ENCODE peak calls at places on chromosomes 3 and 15, in eight cellular contexts. One of them, this sample, is unnamed.

GRCh38 chr15:88450125-88450798 is 16.9 kb downstream of the MRPL46 start:
- DNase-seq in Ammon's horn: peak
- DNase-seq in pulmonary artery endothelial cell: no peak
- DNase-seq in T follicular helper cell: peak
- DNase-seq in GM06990: peak
- DNase-seq in Peyer's patch: no peak
- DNase-seq in stimulated activated CD4-positive, alpha-beta T cell treated with anti-CD3 and anti-CD28 coated beads, TNF-alpha, amount 100 ng/mL, for 4 hours: peak
- DNase-seq in activated T-helper 1 cell treated with anti-CD3 and anti-CD28 coated beads, Interleukin-12 subunit alpha, Interleukin-12 subunit beta, Interleukin-2, Interleukin-4 antibody, amounts not matched to agents 30 ng/mL and 10 ng/mL and 1 ng/mL, durations not matched to agents 14 hours and 24 hours and 36 hours: peak
- DNase-seq in this sample: peak

GRCh38 chr3:46427929-46428833 is 21.1 kb downstream of the CCRL2 start:
- DNase-seq in Peyer's patch: no peak
- DNase-seq in pulmonary artery endothelial cell: no peak
- DNase-seq in GM06990: no peak
- DNase-seq in stimulated activated CD4-positive, alpha-beta T cell treated with anti-CD3 and anti-CD28 coated beads, TNF-alpha, amount 100 ng/mL, for 4 hours: no peak
- DNase-seq in activated T-helper 1 cell treated with anti-CD3 and anti-CD28 coated beads, Interleukin-12 subunit alpha, Interleukin-12 subunit beta, Interleukin-2, Interleukin-4 antibody, amounts not matched to agents 30 ng/mL and 10 ng/mL and 1 ng/mL, durations not matched to agents 14 hours and 24 hours and 36 hours: no peak
- DNase-seq in Ammon's horn: no peak
- DNase-seq in T follicular helper cell: no peak
- DNase-seq in this sample: no peak

GRCh38 chr15:92908369-92909057 is 8.4 kb downstream of the CHD2 start:
- DNase-seq in GM06990: no peak
- DNase-seq in T follicular helper cell: no peak
- DNase-seq in stimulated activated CD4-positive, alpha-beta T cell treated with anti-CD3 and anti-CD28 coated beads, TNF-alpha, amount 100 ng/mL, for 4 hours: no peak
- DNase-seq in activated T-helper 1 cell treated with anti-CD3 and anti-CD28 coated beads, Interleukin-12 subunit alpha, Interleukin-12 subunit beta, Interleukin-2, Interleukin-4 antibody, amounts not matched to agents 30 ng/mL and 10 ng/mL and 1 ng/mL, durations not matched to agents 14 hours and 24 hours and 36 hours: no peak
- DNase-seq in Peyer's patch: no peak
- DNase-seq in Ammon's horn: no peak
- DNase-seq in pulmonary artery endothelial cell: no peak
- DNase-seq in this sample: no peak

GRCh38 chr15:77107531-77108355 is 36.8 kb upstream of the TSPAN3 start:
- DNase-seq in Peyer's patch: peak
- DNase-seq in stimulated activated CD4-positive, alpha-beta T cell treated with anti-CD3 and anti-CD28 coated beads, TNF-alpha, amount 100 ng/mL, for 4 hours: no peak
- DNase-seq in T follicular helper cell: peak
- DNase-seq in pulmonary artery endothelial cell: no peak
- DNase-seq in GM06990: no peak
- DNase-seq in Ammon's horn: peak
- DNase-seq in activated T-helper 1 cell treated with anti-CD3 and anti-CD28 coated beads, Interleukin-12 subunit alpha, Interleukin-12 subunit beta, Interleukin-2, Interleukin-4 antibody, amounts not matched to agents 30 ng/mL and 10 ng/mL and 1 ng/mL, durations not matched to agents 14 hours and 24 hours and 36 hours: peak
- DNase-seq in this sample: peak

GRCh38 chr3:130377960-130378676 is 32.6 kb downstream of the COL6A5 start:
- DNase-seq in pulmonary artery endothelial cell: no peak
- DNase-seq in GM06990: no peak
- DNase-seq in Ammon's horn: no peak
- DNase-seq in activated T-helper 1 cell treated with anti-CD3 and anti-CD28 coated beads, Interleukin-12 subunit alpha, Interleukin-12 subunit beta, Interleukin-2, Interleukin-4 antibody, amounts not matched to agents 30 ng/mL and 10 ng/mL and 1 ng/mL, durations not matched to agents 14 hours and 24 hours and 36 hours: no peak
- DNase-seq in T follicular helper cell: no peak
- DNase-seq in stimulated activated CD4-positive, alpha-beta T cell treated with anti-CD3 and anti-CD28 coated beads, TNF-alpha, amount 100 ng/mL, for 4 hours: no peak
- DNase-seq in Peyer's patch: no peak
- DNase-seq in this sample: no peak

GRCh38 chr15:29516929-29517328 is 247.3 kb upstream of the NSMCE3 start:
- DNase-seq in Ammon's horn: no peak
- DNase-seq in Peyer's patch: no peak
- DNase-seq in stimulated activated CD4-positive, alpha-beta T cell treated with anti-CD3 and anti-CD28 coated beads, TNF-alpha, amount 100 ng/mL, for 4 hours: no peak
- DNase-seq in pulmonary artery endothelial cell: no peak
- DNase-seq in T follicular helper cell: no peak
- DNase-seq in GM06990: no peak
- DNase-seq in activated T-helper 1 cell treated with anti-CD3 and anti-CD28 coated beads, Interleukin-12 subunit alpha, Interleukin-12 subunit beta, Interleukin-2, Interleukin-4 antibody, amounts not matched to agents 30 ng/mL and 10 ng/mL and 1 ng/mL, durations not matched to agents 14 hours and 24 hours and 36 hours: no peak
- DNase-seq in this sample: no peak

GRCh38 chr3:160564949-160565441 is 376 bp downstream of the KPNA4 start:
- DNase-seq in Ammon's horn: no peak
- DNase-seq in stimulated activated CD4-positive, alpha-beta T cell treated with anti-CD3 and anti-CD28 coated beads, TNF-alpha, amount 100 ng/mL, for 4 hours: no peak
- DNase-seq in activated T-helper 1 cell treated with anti-CD3 and anti-CD28 coated beads, Interleukin-12 subunit alpha, Interleukin-12 subunit beta, Interleukin-2, Interleukin-4 antibody, amounts not matched to agents 30 ng/mL and 10 ng/mL and 1 ng/mL, durations not matched to agents 14 hours and 24 hours and 36 hours: peak
- DNase-seq in Peyer's patch: peak
- DNase-seq in T follicular helper cell: peak
- DNase-seq in GM06990: no peak
- DNase-seq in pulmonary artery endothelial cell: no peak
- DNase-seq in this sample: no peak

GRCh38 chr3:73086071-73086494 is 24.6 kb downstream of the EBLN2 start:
- DNase-seq in pulmonary artery endothelial cell: no peak
- DNase-seq in GM06990: no peak
- DNase-seq in Peyer's patch: peak
- DNase-seq in activated T-helper 1 cell treated with anti-CD3 and anti-CD28 coated beads, Interleukin-12 subunit alpha, Interleukin-12 subunit beta, Interleukin-2, Interleukin-4 antibody, amounts not matched to agents 30 ng/mL and 10 ng/mL and 1 ng/mL, durations not matched to agents 14 hours and 24 hours and 36 hours: peak
- DNase-seq in T follicular helper cell: peak
- DNase-seq in stimulated activated CD4-positive, alpha-beta T cell treated with anti-CD3 and anti-CD28 coated beads, TNF-alpha, amount 100 ng/mL, for 4 hours: peak
- DNase-seq in Ammon's horn: peak
- DNase-seq in this sample: no peak

GRCh38 chr15:65532738-65533051 is 2.4 kb downstream of the HACD3 start:
- DNase-seq in GM06990: no peak
- DNase-seq in activated T-helper 1 cell treated with anti-CD3 and anti-CD28 coated beads, Interleukin-12 subunit alpha, Interleukin-12 subunit beta, Interleukin-2, Interleukin-4 antibody, amounts not matched to agents 30 ng/mL and 10 ng/mL and 1 ng/mL, durations not matched to agents 14 hours and 24 hours and 36 hours: no peak
- DNase-seq in stimulated activated CD4-positive, alpha-beta T cell treated with anti-CD3 and anti-CD28 coated beads, TNF-alpha, amount 100 ng/mL, for 4 hours: no peak
- DNase-seq in Peyer's patch: no peak
- DNase-seq in T follicular helper cell: no peak
- DNase-seq in pulmonary artery endothelial cell: no peak
- DNase-seq in Ammon's horn: no peak
- DNase-seq in this sample: no peak

GRCh38 chr3:38992117-38992779 is 59.5 kb downstream of the SCN11A start:
- DNase-seq in T follicular helper cell: no peak
- DNase-seq in pulmonary artery endothelial cell: no peak
- DNase-seq in activated T-helper 1 cell treated with anti-CD3 and anti-CD28 coated beads, Interleukin-12 subunit alpha, Interleukin-12 subunit beta, Interleukin-2, Interleukin-4 antibody, amounts not matched to agents 30 ng/mL and 10 ng/mL and 1 ng/mL, durations not matched to agents 14 hours and 24 hours and 36 hours: no peak
- DNase-seq in stimulated activated CD4-positive, alpha-beta T cell treated with anti-CD3 and anti-CD28 coated beads, TNF-alpha, amount 100 ng/mL, for 4 hours: no peak
- DNase-seq in Peyer's patch: no peak
- DNase-seq in GM06990: no peak
- DNase-seq in Ammon's horn: no peak
- DNase-seq in this sample: no peak

GRCh38 chr3:188927971-188928370 is 243.8 kb upstream of the TPRG1 start:
- DNase-seq in T follicular helper cell: no peak
- DNase-seq in GM06990: no peak
- DNase-seq in Ammon's horn: no peak
- DNase-seq in pulmonary artery endothelial cell: no peak
- DNase-seq in activated T-helper 1 cell treated with anti-CD3 and anti-CD28 coated beads, Interleukin-12 subunit alpha, Interleukin-12 subunit beta, Interleukin-2, Interleukin-4 antibody, amounts not matched to agents 30 ng/mL and 10 ng/mL and 1 ng/mL, durations not matched to agents 14 hours and 24 hours and 36 hours: no peak
- DNase-seq in Peyer's patch: no peak
- DNase-seq in stimulated activated CD4-positive, alpha-beta T cell treated with anti-CD3 and anti-CD28 coated beads, TNF-alpha, amount 100 ng/mL, for 4 hours: no peak
- DNase-seq in this sample: no peak

GRCh38 chr15:64344651-64345262 is 11.2 kb downstream of the CSNK1G1 start:
- DNase-seq in Ammon's horn: no peak
- DNase-seq in T follicular helper cell: no peak
- DNase-seq in pulmonary artery endothelial cell: no peak
- DNase-seq in stimulated activated CD4-positive, alpha-beta T cell treated with anti-CD3 and anti-CD28 coated beads, TNF-alpha, amount 100 ng/mL, for 4 hours: no peak
- DNase-seq in GM06990: no peak
- DNase-seq in activated T-helper 1 cell treated with anti-CD3 and anti-CD28 coated beads, Interleukin-12 subunit alpha, Interleukin-12 subunit beta, Interleukin-2, Interleukin-4 antibody, amounts not matched to agents 30 ng/mL and 10 ng/mL and 1 ng/mL, durations not matched to agents 14 hours and 24 hours and 36 hours: no peak
- DNase-seq in Peyer's patch: no peak
- DNase-seq in this sample: no peak

GRCh38 chr3:69408989-69409388 is 23.1 kb upstream of the FRMD4B start:
- DNase-seq in activated T-helper 1 cell treated with anti-CD3 and anti-CD28 coated beads, Interleukin-12 subunit alpha, Interleukin-12 subunit beta, Interleukin-2, Interleukin-4 antibody, amounts not matched to agents 30 ng/mL and 10 ng/mL and 1 ng/mL, durations not matched to agents 14 hours and 24 hours and 36 hours: no peak
- DNase-seq in Peyer's patch: no peak
- DNase-seq in T follicular helper cell: no peak
- DNase-seq in GM06990: no peak
- DNase-seq in Ammon's horn: peak
- DNase-seq in stimulated activated CD4-positive, alpha-beta T cell treated with anti-CD3 and anti-CD28 coated beads, TNF-alpha, amount 100 ng/mL, for 4 hours: no peak
- DNase-seq in pulmonary artery endothelial cell: no peak
- DNase-seq in this sample: no peak

GRCh38 chr3:185486371-185486770 is 12.5 kb downstream of the TMEM41A start:
- DNase-seq in pulmonary artery endothelial cell: no peak
- DNase-seq in Ammon's horn: no peak
- DNase-seq in T follicular helper cell: no peak
- DNase-seq in stimulated activated CD4-positive, alpha-beta T cell treated with anti-CD3 and anti-CD28 coated beads, TNF-alpha, amount 100 ng/mL, for 4 hours: no peak
- DNase-seq in activated T-helper 1 cell treated with anti-CD3 and anti-CD28 coated beads, Interleukin-12 subunit alpha, Interleukin-12 subunit beta, Interleukin-2, Interleukin-4 antibody, amounts not matched to agents 30 ng/mL and 10 ng/mL and 1 ng/mL, durations not matched to agents 14 hours and 24 hours and 36 hours: no peak
- DNase-seq in GM06990: no peak
- DNase-seq in Peyer's patch: no peak
- DNase-seq in this sample: no peak

GRCh38 chr15:66848116-66848515 is 146.1 kb downstream of the SMAD6 start:
- DNase-seq in T follicular helper cell: no peak
- DNase-seq in Ammon's horn: no peak
- DNase-seq in Peyer's patch: no peak
- DNase-seq in stimulated activated CD4-positive, alpha-beta T cell treated with anti-CD3 and anti-CD28 coated beads, TNF-alpha, amount 100 ng/mL, for 4 hours: no peak
- DNase-seq in GM06990: no peak
- DNase-seq in pulmonary artery endothelial cell: no peak
- DNase-seq in activated T-helper 1 cell treated with anti-CD3 and anti-CD28 coated beads, Interleukin-12 subunit alpha, Interleukin-12 subunit beta, Interleukin-2, Interleukin-4 antibody, amounts not matched to agents 30 ng/mL and 10 ng/mL and 1 ng/mL, durations not matched to agents 14 hours and 24 hours and 36 hours: no peak
- DNase-seq in this sample: no peak

GRCh38 chr3:27594096-27594690 is 110.0 kb upstream of the SLC4A7 start:
- DNase-seq in GM06990: no peak
- DNase-seq in Peyer's patch: no peak
- DNase-seq in T follicular helper cell: no peak
- DNase-seq in pulmonary artery endothelial cell: no peak
- DNase-seq in Ammon's horn: no peak
- DNase-seq in activated T-helper 1 cell treated with anti-CD3 and anti-CD28 coated beads, Interleukin-12 subunit alpha, Interleukin-12 subunit beta, Interleukin-2, Interleukin-4 antibody, amounts not matched to agents 30 ng/mL and 10 ng/mL and 1 ng/mL, durations not matched to agents 14 hours and 24 hours and 36 hours: no peak
- DNase-seq in stimulated activated CD4-positive, alpha-beta T cell treated with anti-CD3 and anti-CD28 coated beads, TNF-alpha, amount 100 ng/mL, for 4 hours: no peak
- DNase-seq in this sample: no peak

GRCh38 chr3:30370681-30371271 is 235.6 kb upstream of the TGFBR2 start:
- DNase-seq in Ammon's horn: no peak
- DNase-seq in activated T-helper 1 cell treated with anti-CD3 and anti-CD28 coated beads, Interleukin-12 subunit alpha, Interleukin-12 subunit beta, Interleukin-2, Interleukin-4 antibody, amounts not matched to agents 30 ng/mL and 10 ng/mL and 1 ng/mL, durations not matched to agents 14 hours and 24 hours and 36 hours: no peak
- DNase-seq in T follicular helper cell: no peak
- DNase-seq in pulmonary artery endothelial cell: peak
- DNase-seq in Peyer's patch: no peak
- DNase-seq in GM06990: no peak
- DNase-seq in stimulated activated CD4-positive, alpha-beta T cell treated with anti-CD3 and anti-CD28 coated beads, TNF-alpha, amount 100 ng/mL, for 4 hours: no peak
- DNase-seq in this sample: no peak

GRCh38 chr15:96333194-96334016 is 2.9 kb downstream of the NR2F2 start:
- DNase-seq in stimulated activated CD4-positive, alpha-beta T cell treated with anti-CD3 and anti-CD28 coated beads, TNF-alpha, amount 100 ng/mL, for 4 hours: no peak
- DNase-seq in Peyer's patch: no peak
- DNase-seq in activated T-helper 1 cell treated with anti-CD3 and anti-CD28 coated beads, Interleukin-12 subunit alpha, Interleukin-12 subunit beta, Interleukin-2, Interleukin-4 antibody, amounts not matched to agents 30 ng/mL and 10 ng/mL and 1 ng/mL, durations not matched to agents 14 hours and 24 hours and 36 hours: no peak
- DNase-seq in pulmonary artery endothelial cell: no peak
- DNase-seq in Ammon's horn: no peak
- DNase-seq in GM06990: no peak
- DNase-seq in T follicular helper cell: no peak
- DNase-seq in this sample: no peak

This sample was measured in putamen.